ENCODE peak calls at places on chromosomes 16 and 17, in seven cellular contexts. P is HuH-7, E is skeletal muscle cell, T is substantia nigra, K is SK-N-SH, X is GM23338, Z is body of pancreas. B is an unnamed sample.
A peak's percentile ranks its signal among the peaks of the same experiment; 100 is the strongest.

GRCh38 chr17:83185023-83186002 is 105.9 kb downstream of the METRNL start:
- DNase-seq in K (no peak), T (no peak), P (no peak), X (no peak), Z (peak; percentile 1), E (no peak), B (no peak)

GRCh38 chr16:2282262-2282661 is 14.3 kb upstream of the RNPS1 start:
- DNase-seq in K (no peak), X (no peak), P (no peak), T (no peak), Z (no peak), E (no peak), B (no peak)

GRCh38 chr17:82013341-82013740 is 9.3 kb downstream of the CENPX start:
- DNase-seq in X (no peak), T (no peak), K (peak; percentile 94), Z (no peak), P (no peak), E (no peak), B (peak; percentile 59)

GRCh38 chr16:68781784-68782183 is 44.7 kb downstream of the CDH1 start:
- DNase-seq in X (no peak), T (no peak), P (no peak), Z (no peak), K (no peak), E (no peak), B (no peak)

GRCh38 chr17:27984816-27985215 is 57.7 kb upstream of the NLK start:
- DNase-seq in T (no peak), K (no peak), E (no peak), Z (no peak), P (no peak), X (no peak), B (no peak)

GRCh38 chr16:22948603-22949368 is 134.8 kb downstream of the HS3ST2 start:
- DNase-seq in Z (peak; percentile 79), K (peak; percentile 77), X (peak; percentile 94), E (peak; percentile 9), P (peak; percentile 74), T (peak; percentile 29), B (peak; percentile 60)

GRCh38 chr17:48615963-48616718 is 1.0 kb upstream of the HOXB8 start:
- DNase-seq in Z (no peak), E (no peak), T (no peak), P (no peak), K (no peak), X (no peak), B (no peak)

GRCh38 chr16:47646914-47647313 is 185.8 kb downstream of the PHKB start:
- DNase-seq in T (no peak), Z (no peak), E (no peak), P (no peak), X (no peak), K (no peak), B (no peak)

GRCh38 chr17:76567634-76568432 is 17.8 kb downstream of the ST6GALNAC2 start:
- DNase-seq in T (no peak), K (peak; percentile 45), Z (peak; percentile 57), P (no peak), E (no peak), X (peak; percentile 53), B (no peak)

GRCh38 chr16:56279132-56279531 is 87.8 kb downstream of the GNAO1 start:
- DNase-seq in X (no peak), E (no peak), P (no peak), T (no peak), K (no peak), Z (no peak), B (no peak)

GRCh38 chr17:3766783-3767182 is 34.2 kb downstream of the ITGAE start:
- DNase-seq in X (no peak), P (no peak), E (no peak), K (no peak), T (no peak), Z (no peak), B (no peak)

GRCh38 chr17:35630530-35631148 is 43.5 kb downstream of the AP2B1 start:
- DNase-seq in Z (no peak), P (no peak), T (no peak), K (no peak), E (peak; percentile 4), X (no peak), B (peak; percentile 86)

GRCh38 chr17:83196088-83196765 is 116.8 kb downstream of the METRNL start:
- DNase-seq in P (no peak), T (no peak), K (no peak), Z (no peak), E (peak; percentile 57), X (no peak), B (peak; percentile 83)

GRCh38 chr16:89651584-89651983 is 5.9 kb downstream of the CHMP1A start:
- DNase-seq in P (no peak), E (no peak), K (no peak), X (no peak), T (no peak), Z (no peak), B (no peak)

GRCh38 chr16:86882586-86883280 is 304.4 kb downstream of the FOXL1 start:
- DNase-seq in P (no peak), K (no peak), X (no peak), T (no peak), E (peak; percentile 65), Z (no peak), B (peak; percentile 77)

GRCh38 chr17:18191071-18191667 is 7.5 kb downstream of the ALKBH5 start:
- DNase-seq in T (no peak), P (no peak), X (no peak), E (no peak), Z (peak; percentile 90), K (no peak), B (peak; percentile 13)

GRCh38 chr16:59632266-59632855 is 898.2 kb upstream of the GOT2 start:
- DNase-seq in Z (no peak), E (peak; percentile 41), X (no peak), T (no peak), K (no peak), P (no peak), B (peak; percentile 93)

B was measured in EH.